ENCODE peak calls at places on chromosome 9, in four cellular contexts. One of them, this sample, is unnamed.

GRCh38 chr9:16385590-16386578 is 484.6 kb downstream of the BNC2 start:
- DNase-seq in uterus: no peak
- DNase-seq in GM12865: no peak
- DNase-seq in AG04450: no peak
- DNase-seq in this sample: no peak

GRCh38 chr9:34375901-34376595 is 650 bp downstream of the MYORG start:
- DNase-seq in GM12865: peak
- DNase-seq in AG04450: no peak
- DNase-seq in uterus: peak
- DNase-seq in this sample: peak

GRCh38 chr9:75200892-75201470 is 112.7 kb downstream of the OSTF1 start:
- DNase-seq in AG04450: no peak
- DNase-seq in uterus: no peak
- DNase-seq in GM12865: peak
- DNase-seq in this sample: no peak

GRCh38 chr9:87713278-87713989 is 12.5 kb upstream of the CTSL start:
- DNase-seq in AG04450: peak
- DNase-seq in uterus: peak
- DNase-seq in GM12865: no peak
- DNase-seq in this sample: peak

GRCh38 chr9:75892168-75892901 is 1.9 kb downstream of the PCSK5 start:
- DNase-seq in AG04450: no peak
- DNase-seq in uterus: peak
- DNase-seq in GM12865: no peak
- DNase-seq in this sample: peak

GRCh38 chr9:4260661-4261060 is 39.2 kb downstream of the GLIS3 start:
- DNase-seq in GM12865: no peak
- DNase-seq in AG04450: no peak
- DNase-seq in uterus: no peak
- DNase-seq in this sample: no peak

GRCh38 chr9:37167456-37167855 is 47.1 kb downstream of the ZCCHC7 start:
- DNase-seq in GM12865: no peak
- DNase-seq in uterus: no peak
- DNase-seq in AG04450: no peak
- DNase-seq in this sample: no peak

GRCh38 chr9:27394826-27395201 is 97.9 kb upstream of the EQTN start:
- DNase-seq in uterus: no peak
- DNase-seq in AG04450: no peak
- DNase-seq in GM12865: no peak
- DNase-seq in this sample: no peak

GRCh38 chr9:98208635-98209034 is 16.2 kb upstream of the CORO2A start:
- DNase-seq in AG04450: no peak
- DNase-seq in GM12865: no peak
- DNase-seq in uterus: no peak
- DNase-seq in this sample: no peak

GRCh38 chr9:134222018-134222573 is 57.7 kb upstream of the RNU6ATAC start:
- DNase-seq in AG04450: no peak
- DNase-seq in uterus: no peak
- DNase-seq in GM12865: no peak
- DNase-seq in this sample: no peak

GRCh38 chr9:5976668-5977397 is 38.6 kb downstream of the RANBP6 start:
- DNase-seq in GM12865: peak
- DNase-seq in uterus: no peak
- DNase-seq in AG04450: no peak
- DNase-seq in this sample: no peak

GRCh38 chr9:72362680-72363139 is 2.3 kb downstream of the ZFAND5 start:
- DNase-seq in AG04450: no peak
- DNase-seq in uterus: peak
- DNase-seq in GM12865: peak
- DNase-seq in this sample: peak

GRCh38 chr9:137787376-137787775 is 90.2 kb upstream of the CACNA1B start:
- DNase-seq in GM12865: no peak
- DNase-seq in AG04450: no peak
- DNase-seq in uterus: no peak
- DNase-seq in this sample: no peak

GRCh38 chr9:91117959-91118651 is 243.6 kb downstream of the AUH start:
- DNase-seq in uterus: peak
- DNase-seq in AG04450: no peak
- DNase-seq in GM12865: no peak
- DNase-seq in this sample: peak

GRCh38 chr9:35134920-35135319 is 19.3 kb upstream of the ATOSB start:
- DNase-seq in GM12865: no peak
- DNase-seq in uterus: no peak
- DNase-seq in AG04450: no peak
- DNase-seq in this sample: no peak

GRCh38 chr9:33374190-33374589 is 28.2 kb downstream of the AQP7 start:
- DNase-seq in GM12865: no peak
- DNase-seq in AG04450: no peak
- DNase-seq in uterus: no peak
- DNase-seq in this sample: no peak
- TF ChIP-seq CTCF in GM12865: no peak
- TF ChIP-seq CTCF in AG04450: no peak
- TF ChIP-seq CTCF in uterus: no peak
- TF ChIP-seq CTCF in this sample: no peak

GRCh38 chr9:94623253-94623652 is 16.1 kb downstream of the FBP1 start:
- DNase-seq in uterus: no peak
- DNase-seq in GM12865: peak
- DNase-seq in AG04450: no peak
- DNase-seq in this sample: no peak
- TF ChIP-seq CTCF in uterus: no peak
- TF ChIP-seq CTCF in GM12865: peak
- TF ChIP-seq CTCF in AG04450: peak
- TF ChIP-seq CTCF in this sample: no peak

GRCh38 chr9:124409410-124409809 is 5.8 kb downstream of the PSMB7 start:
- DNase-seq in AG04450: no peak
- DNase-seq in GM12865: no peak
- DNase-seq in uterus: no peak
- DNase-seq in this sample: no peak

GRCh38 chr9:124414612-124415011 is 630 bp downstream of the PSMB7 start:
- DNase-seq in GM12865: no peak
- DNase-seq in AG04450: no peak
- DNase-seq in uterus: no peak
- DNase-seq in this sample: no peak

GRCh38 chr9:124412228-124412575 is 3.0 kb downstream of the PSMB7 start:
- DNase-seq in AG04450: no peak
- DNase-seq in uterus: no peak
- DNase-seq in GM12865: no peak
- DNase-seq in this sample: no peak

GRCh38 chr9:124411514-124412227 is 3.6 kb downstream of the PSMB7 start:
- DNase-seq in uterus: no peak
- DNase-seq in GM12865: no peak
- DNase-seq in AG04450: no peak
- DNase-seq in this sample: no peak

GRCh38 chr9:124410321-124410913 is 4.8 kb downstream of the PSMB7 start:
- DNase-seq in uterus: no peak
- DNase-seq in AG04450: no peak
- DNase-seq in GM12865: no peak
- DNase-seq in this sample: no peak
- TF ChIP-seq CTCF in uterus: no peak
- TF ChIP-seq CTCF in AG04450: peak
- TF ChIP-seq CTCF in GM12865: no peak
- TF ChIP-seq CTCF in this sample: no peak

DNA sequence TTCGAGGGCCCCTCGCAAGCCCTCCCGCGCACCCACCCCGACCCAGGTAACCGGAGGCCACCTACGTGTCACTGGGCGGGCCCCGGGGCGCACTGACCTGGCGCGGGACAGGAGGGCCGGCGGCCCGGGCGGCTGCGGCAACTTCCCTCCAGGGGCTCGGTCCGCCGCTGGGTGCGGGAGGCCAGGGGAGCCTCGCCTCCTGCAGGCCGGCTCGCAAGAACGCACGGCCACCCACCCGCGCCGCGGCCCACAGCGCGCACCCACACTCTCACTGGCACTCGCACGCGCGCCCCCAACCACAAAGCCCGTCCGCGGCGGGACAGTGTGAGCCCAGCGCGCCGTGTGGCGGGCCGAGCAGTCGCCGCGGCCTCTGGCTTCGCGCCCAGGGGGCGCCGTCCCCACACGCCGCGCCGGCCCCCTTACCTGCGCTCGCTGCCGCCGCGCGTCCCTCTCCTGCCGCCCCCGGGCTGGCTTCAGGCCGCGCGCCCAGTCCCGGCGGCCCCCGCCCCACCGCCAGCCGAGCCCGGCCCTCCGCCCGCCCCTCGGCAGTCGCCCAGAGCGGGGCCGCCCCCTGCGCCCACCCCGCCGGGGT is 430 bp downstream of the LPAR1 start:
- DNase-seq in AG04450: no peak
- DNase-seq in uterus: peak
- DNase-seq in GM12865: peak
- DNase-seq in this sample: no peak
- TF ChIP-seq CTCF in AG04450: peak
- TF ChIP-seq CTCF in uterus: peak
- TF ChIP-seq CTCF in GM12865: peak
- TF ChIP-seq CTCF in this sample: no peak

This sample was measured in lung.